ENCODE peak calls at places on chromosome 2, in ten cellular contexts. One of them, this sample, is unnamed.

GRCh38 chr2:35938838-35939237 is 416.7 kb upstream of the CRIM1 start:
- DNase-seq in 8988T: no peak
- DNase-seq in HAP-1: no peak
- DNase-seq in stimulated activated CD8-positive, alpha-beta memory T cell treated with anti-CD3 and anti-CD28 coated beads, Interleukin-4, amount 100 ng/mL, for 1 hour: no peak
- DNase-seq in EH: no peak
- DNase-seq in CD8-positive, alpha-beta memory T cell: no peak
- DNase-seq in chondrocyte: no peak
- DNase-seq in GM10248: no peak
- DNase-seq in stimulated activated CD4-positive, alpha-beta T cell treated with anti-CD3 and anti-CD28 coated beads, Interleukin-1b, Interleukin-23, amount 100 ng/mL, for 1 hour: no peak
- DNase-seq in ELF-1: no peak
- DNase-seq in this sample: no peak

GRCh38 chr2:121697108-121697631 is 39.5 kb downstream of the NIFK start:
- DNase-seq in ELF-1: no peak
- DNase-seq in GM10248: no peak
- DNase-seq in 8988T: no peak
- DNase-seq in stimulated activated CD8-positive, alpha-beta memory T cell treated with anti-CD3 and anti-CD28 coated beads, Interleukin-4, amount 100 ng/mL, for 1 hour: no peak
- DNase-seq in EH: no peak
- DNase-seq in chondrocyte: peak; percentile 26
- DNase-seq in HAP-1: no peak
- DNase-seq in CD8-positive, alpha-beta memory T cell: no peak
- DNase-seq in stimulated activated CD4-positive, alpha-beta T cell treated with anti-CD3 and anti-CD28 coated beads, Interleukin-1b, Interleukin-23, amount 100 ng/mL, for 1 hour: no peak
- DNase-seq in this sample: no peak

GRCh38 chr2:127270663-127271062 is 23.3 kb downstream of the ERCC3 start:
- DNase-seq in stimulated activated CD4-positive, alpha-beta T cell treated with anti-CD3 and anti-CD28 coated beads, Interleukin-1b, Interleukin-23, amount 100 ng/mL, for 1 hour: no peak
- DNase-seq in chondrocyte: no peak
- DNase-seq in GM10248: no peak
- DNase-seq in HAP-1: no peak
- DNase-seq in CD8-positive, alpha-beta memory T cell: no peak
- DNase-seq in EH: no peak
- DNase-seq in 8988T: no peak
- DNase-seq in stimulated activated CD8-positive, alpha-beta memory T cell treated with anti-CD3 and anti-CD28 coated beads, Interleukin-4, amount 100 ng/mL, for 1 hour: no peak
- DNase-seq in ELF-1: no peak
- DNase-seq in this sample: no peak

GRCh38 chr2:63055510-63056308 is 5.1 kb downstream of the OTX1 start:
- DNase-seq in stimulated activated CD4-positive, alpha-beta T cell treated with anti-CD3 and anti-CD28 coated beads, Interleukin-1b, Interleukin-23, amount 100 ng/mL, for 1 hour: no peak
- DNase-seq in EH: no peak
- DNase-seq in stimulated activated CD8-positive, alpha-beta memory T cell treated with anti-CD3 and anti-CD28 coated beads, Interleukin-4, amount 100 ng/mL, for 1 hour: no peak
- DNase-seq in CD8-positive, alpha-beta memory T cell: no peak
- DNase-seq in ELF-1: peak; percentile 55
- DNase-seq in HAP-1: no peak
- DNase-seq in chondrocyte: no peak
- DNase-seq in GM10248: peak; percentile 28
- DNase-seq in 8988T: peak; percentile 23
- DNase-seq in this sample: no peak

GRCh38 chr2:23375448-23375847 is 9.5 kb upstream of the KLHL29 start:
- DNase-seq in chondrocyte: no peak
- DNase-seq in ELF-1: no peak
- DNase-seq in CD8-positive, alpha-beta memory T cell: no peak
- DNase-seq in GM10248: peak; percentile 33
- DNase-seq in stimulated activated CD4-positive, alpha-beta T cell treated with anti-CD3 and anti-CD28 coated beads, Interleukin-1b, Interleukin-23, amount 100 ng/mL, for 1 hour: no peak
- DNase-seq in EH: peak; percentile 35
- DNase-seq in 8988T: no peak
- DNase-seq in stimulated activated CD8-positive, alpha-beta memory T cell treated with anti-CD3 and anti-CD28 coated beads, Interleukin-4, amount 100 ng/mL, for 1 hour: no peak
- DNase-seq in HAP-1: peak; percentile 13
- DNase-seq in this sample: no peak

GRCh38 chr2:105521176-105521575 is 122.3 kb upstream of the FHL2 start:
- DNase-seq in stimulated activated CD8-positive, alpha-beta memory T cell treated with anti-CD3 and anti-CD28 coated beads, Interleukin-4, amount 100 ng/mL, for 1 hour: no peak
- DNase-seq in 8988T: no peak
- DNase-seq in chondrocyte: no peak
- DNase-seq in ELF-1: peak; percentile 10
- DNase-seq in GM10248: no peak
- DNase-seq in HAP-1: no peak
- DNase-seq in EH: peak; percentile 39
- DNase-seq in CD8-positive, alpha-beta memory T cell: no peak
- DNase-seq in stimulated activated CD4-positive, alpha-beta T cell treated with anti-CD3 and anti-CD28 coated beads, Interleukin-1b, Interleukin-23, amount 100 ng/mL, for 1 hour: no peak
- DNase-seq in this sample: no peak

GRCh38 chr2:74089816-74090745 is 57.6 kb downstream of the BOLA3 start:
- DNase-seq in GM10248: no peak
- DNase-seq in ELF-1: no peak
- DNase-seq in EH: no peak
- DNase-seq in chondrocyte: no peak
- DNase-seq in 8988T: no peak
- DNase-seq in CD8-positive, alpha-beta memory T cell: no peak
- DNase-seq in HAP-1: no peak
- DNase-seq in stimulated activated CD4-positive, alpha-beta T cell treated with anti-CD3 and anti-CD28 coated beads, Interleukin-1b, Interleukin-23, amount 100 ng/mL, for 1 hour: no peak
- DNase-seq in stimulated activated CD8-positive, alpha-beta memory T cell treated with anti-CD3 and anti-CD28 coated beads, Interleukin-4, amount 100 ng/mL, for 1 hour: no peak
- DNase-seq in this sample: no peak

GRCh38 chr2:16389611-16390010 is 276.0 kb downstream of the CYRIA start:
- DNase-seq in 8988T: no peak
- DNase-seq in stimulated activated CD4-positive, alpha-beta T cell treated with anti-CD3 and anti-CD28 coated beads, Interleukin-1b, Interleukin-23, amount 100 ng/mL, for 1 hour: no peak
- DNase-seq in chondrocyte: no peak
- DNase-seq in GM10248: no peak
- DNase-seq in stimulated activated CD8-positive, alpha-beta memory T cell treated with anti-CD3 and anti-CD28 coated beads, Interleukin-4, amount 100 ng/mL, for 1 hour: no peak
- DNase-seq in CD8-positive, alpha-beta memory T cell: no peak
- DNase-seq in EH: no peak
- DNase-seq in HAP-1: no peak
- DNase-seq in ELF-1: no peak
- DNase-seq in this sample: no peak

GRCh38 chr2:207531024-207531411 is 1.3 kb downstream of the CREB1 start:
- DNase-seq in 8988T: no peak
- DNase-seq in ELF-1: no peak
- DNase-seq in stimulated activated CD8-positive, alpha-beta memory T cell treated with anti-CD3 and anti-CD28 coated beads, Interleukin-4, amount 100 ng/mL, for 1 hour: no peak
- DNase-seq in HAP-1: no peak
- DNase-seq in chondrocyte: no peak
- DNase-seq in EH: no peak
- DNase-seq in stimulated activated CD4-positive, alpha-beta T cell treated with anti-CD3 and anti-CD28 coated beads, Interleukin-1b, Interleukin-23, amount 100 ng/mL, for 1 hour: no peak
- DNase-seq in CD8-positive, alpha-beta memory T cell: no peak
- DNase-seq in GM10248: peak; percentile 31
- DNase-seq in this sample: no peak

GRCh38 chr2:176388886-176389285 is 119.6 kb downstream of the MTX2 start:
- DNase-seq in ELF-1: no peak
- DNase-seq in stimulated activated CD8-positive, alpha-beta memory T cell treated with anti-CD3 and anti-CD28 coated beads, Interleukin-4, amount 100 ng/mL, for 1 hour: no peak
- DNase-seq in stimulated activated CD4-positive, alpha-beta T cell treated with anti-CD3 and anti-CD28 coated beads, Interleukin-1b, Interleukin-23, amount 100 ng/mL, for 1 hour: no peak
- DNase-seq in HAP-1: no peak
- DNase-seq in EH: peak; percentile 12
- DNase-seq in 8988T: no peak
- DNase-seq in GM10248: no peak
- DNase-seq in chondrocyte: no peak
- DNase-seq in CD8-positive, alpha-beta memory T cell: no peak
- DNase-seq in this sample: no peak

GRCh38 chr2:136004920-136005319 is 19.5 kb upstream of the DARS1 start:
- DNase-seq in stimulated activated CD4-positive, alpha-beta T cell treated with anti-CD3 and anti-CD28 coated beads, Interleukin-1b, Interleukin-23, amount 100 ng/mL, for 1 hour: no peak
- DNase-seq in stimulated activated CD8-positive, alpha-beta memory T cell treated with anti-CD3 and anti-CD28 coated beads, Interleukin-4, amount 100 ng/mL, for 1 hour: no peak
- DNase-seq in EH: no peak
- DNase-seq in CD8-positive, alpha-beta memory T cell: no peak
- DNase-seq in 8988T: no peak
- DNase-seq in HAP-1: no peak
- DNase-seq in GM10248: no peak
- DNase-seq in ELF-1: no peak
- DNase-seq in chondrocyte: no peak
- DNase-seq in this sample: no peak

GRCh38 chr2:47230418-47230817 is 75.3 kb upstream of the STPG4 start:
- DNase-seq in stimulated activated CD8-positive, alpha-beta memory T cell treated with anti-CD3 and anti-CD28 coated beads, Interleukin-4, amount 100 ng/mL, for 1 hour: no peak
- DNase-seq in chondrocyte: no peak
- DNase-seq in GM10248: no peak
- DNase-seq in stimulated activated CD4-positive, alpha-beta T cell treated with anti-CD3 and anti-CD28 coated beads, Interleukin-1b, Interleukin-23, amount 100 ng/mL, for 1 hour: no peak
- DNase-seq in HAP-1: no peak
- DNase-seq in 8988T: no peak
- DNase-seq in EH: no peak
- DNase-seq in ELF-1: no peak
- DNase-seq in CD8-positive, alpha-beta memory T cell: no peak
- DNase-seq in this sample: no peak

GRCh38 chr2:182144039-182144779 is 158.6 kb downstream of the PPP1R1C start:
- DNase-seq in chondrocyte: no peak
- DNase-seq in stimulated activated CD4-positive, alpha-beta T cell treated with anti-CD3 and anti-CD28 coated beads, Interleukin-1b, Interleukin-23, amount 100 ng/mL, for 1 hour: no peak
- DNase-seq in GM10248: no peak
- DNase-seq in ELF-1: no peak
- DNase-seq in stimulated activated CD8-positive, alpha-beta memory T cell treated with anti-CD3 and anti-CD28 coated beads, Interleukin-4, amount 100 ng/mL, for 1 hour: no peak
- DNase-seq in EH: no peak
- DNase-seq in HAP-1: peak; percentile 17
- DNase-seq in 8988T: no peak
- DNase-seq in CD8-positive, alpha-beta memory T cell: no peak
- DNase-seq in this sample: no peak

GRCh38 chr2:217636578-217637267 is 366.1 kb downstream of the TNS1 start:
- DNase-seq in stimulated activated CD8-positive, alpha-beta memory T cell treated with anti-CD3 and anti-CD28 coated beads, Interleukin-4, amount 100 ng/mL, for 1 hour: no peak
- DNase-seq in EH: no peak
- DNase-seq in chondrocyte: no peak
- DNase-seq in stimulated activated CD4-positive, alpha-beta T cell treated with anti-CD3 and anti-CD28 coated beads, Interleukin-1b, Interleukin-23, amount 100 ng/mL, for 1 hour: no peak
- DNase-seq in CD8-positive, alpha-beta memory T cell: no peak
- DNase-seq in 8988T: no peak
- DNase-seq in ELF-1: no peak
- DNase-seq in GM10248: no peak
- DNase-seq in HAP-1: no peak
- DNase-seq in this sample: no peak

GRCh38 chr2:35794766-35795448 is 560.7 kb upstream of the CRIM1 start:
- DNase-seq in CD8-positive, alpha-beta memory T cell: no peak
- DNase-seq in stimulated activated CD8-positive, alpha-beta memory T cell treated with anti-CD3 and anti-CD28 coated beads, Interleukin-4, amount 100 ng/mL, for 1 hour: no peak
- DNase-seq in EH: no peak
- DNase-seq in chondrocyte: no peak
- DNase-seq in 8988T: no peak
- DNase-seq in HAP-1: no peak
- DNase-seq in stimulated activated CD4-positive, alpha-beta T cell treated with anti-CD3 and anti-CD28 coated beads, Interleukin-1b, Interleukin-23, amount 100 ng/mL, for 1 hour: no peak
- DNase-seq in ELF-1: no peak
- DNase-seq in GM10248: no peak
- DNase-seq in this sample: no peak

GRCh38 chr2:150127995-150128394 is 359.5 kb downstream of the RND3 start:
- DNase-seq in GM10248: no peak
- DNase-seq in HAP-1: no peak
- DNase-seq in CD8-positive, alpha-beta memory T cell: no peak
- DNase-seq in 8988T: no peak
- DNase-seq in stimulated activated CD4-positive, alpha-beta T cell treated with anti-CD3 and anti-CD28 coated beads, Interleukin-1b, Interleukin-23, amount 100 ng/mL, for 1 hour: no peak
- DNase-seq in EH: peak; percentile 73
- DNase-seq in chondrocyte: no peak
- DNase-seq in ELF-1: no peak
- DNase-seq in stimulated activated CD8-positive, alpha-beta memory T cell treated with anti-CD3 and anti-CD28 coated beads, Interleukin-4, amount 100 ng/mL, for 1 hour: no peak
- DNase-seq in this sample: no peak

GRCh38 chr2:40760071-40760666 is 308.3 kb upstream of the SLC8A1 start:
- DNase-seq in chondrocyte: no peak
- DNase-seq in ELF-1: peak; percentile 41
- DNase-seq in EH: peak; percentile 77
- DNase-seq in stimulated activated CD8-positive, alpha-beta memory T cell treated with anti-CD3 and anti-CD28 coated beads, Interleukin-4, amount 100 ng/mL, for 1 hour: no peak
- DNase-seq in 8988T: no peak
- DNase-seq in CD8-positive, alpha-beta memory T cell: no peak
- DNase-seq in HAP-1: peak; percentile 51
- DNase-seq in stimulated activated CD4-positive, alpha-beta T cell treated with anti-CD3 and anti-CD28 coated beads, Interleukin-1b, Interleukin-23, amount 100 ng/mL, for 1 hour: no peak
- DNase-seq in GM10248: no peak
- DNase-seq in this sample: peak; percentile 43

GRCh38 chr2:224242543-224242942 is 159.4 kb downstream of the FAM124B start:
- DNase-seq in HAP-1: no peak
- DNase-seq in stimulated activated CD4-positive, alpha-beta T cell treated with anti-CD3 and anti-CD28 coated beads, Interleukin-1b, Interleukin-23, amount 100 ng/mL, for 1 hour: no peak
- DNase-seq in GM10248: no peak
- DNase-seq in ELF-1: no peak
- DNase-seq in EH: peak; percentile 19
- DNase-seq in chondrocyte: no peak
- DNase-seq in CD8-positive, alpha-beta memory T cell: no peak
- DNase-seq in stimulated activated CD8-positive, alpha-beta memory T cell treated with anti-CD3 and anti-CD28 coated beads, Interleukin-4, amount 100 ng/mL, for 1 hour: no peak
- DNase-seq in 8988T: no peak
- DNase-seq in this sample: no peak

GRCh38 chr2:47906261-47907096 is at the start of gene FBXO11:
- DNase-seq in CD8-positive, alpha-beta memory T cell: peak; percentile 97
- DNase-seq in chondrocyte: peak; percentile 95
- DNase-seq in 8988T: peak; percentile 53
- DNase-seq in GM10248: peak; percentile 93
- DNase-seq in HAP-1: peak; percentile 97
- DNase-seq in ELF-1: peak; percentile 94
- DNase-seq in stimulated activated CD8-positive, alpha-beta memory T cell treated with anti-CD3 and anti-CD28 coated beads, Interleukin-4, amount 100 ng/mL, for 1 hour: peak; percentile 91
- DNase-seq in EH: peak; percentile 99
- DNase-seq in stimulated activated CD4-positive, alpha-beta T cell treated with anti-CD3 and anti-CD28 coated beads, Interleukin-1b, Interleukin-23, amount 100 ng/mL, for 1 hour: peak; percentile 93
- DNase-seq in this sample: peak; percentile 89

GRCh38 chr2:86078801-86079545 is 26.7 kb downstream of the POLR1A start:
- DNase-seq in stimulated activated CD8-positive, alpha-beta memory T cell treated with anti-CD3 and anti-CD28 coated beads, Interleukin-4, amount 100 ng/mL, for 1 hour: no peak
- DNase-seq in GM10248: no peak
- DNase-seq in CD8-positive, alpha-beta memory T cell: peak; percentile 30
- DNase-seq in stimulated activated CD4-positive, alpha-beta T cell treated with anti-CD3 and anti-CD28 coated beads, Interleukin-1b, Interleukin-23, amount 100 ng/mL, for 1 hour: no peak
- DNase-seq in ELF-1: no peak
- DNase-seq in chondrocyte: no peak
- DNase-seq in 8988T: no peak
- DNase-seq in EH: peak; percentile 65
- DNase-seq in HAP-1: no peak
- DNase-seq in this sample: no peak